ENCODE peak calls at places on chromosome 19, in ten cellular contexts. M is KG1; G is iris pigment epithelial cell; I is WTC11; H is HL-60; X is non-pigmented ciliary epithelial cell; J is activated CD4-positive, alpha-beta memory T cell treated with anti-CD3 and anti-CD28 coated beads, Interleukin-2, amount 10 ng/mL, durations not matched to agents 7 days and 5 days; U is pancreas; Q is nephron progenitor cell; R is AG04450. N is an unnamed sample.
A peak's percentile ranks its signal among the peaks of the same experiment; 100 is the strongest.

GRCh38 chr19:13763300-13763699 is 1.0 kb upstream of the MRI1 start:
- DNase-seq in M (no peak), G (no peak), I (no peak), H (no peak), X (no peak), J (no peak), U (no peak), Q (no peak), R (no peak), N (no peak)

GRCh38 chr19:4044927-4045557 is 21.7 kb downstream of the ZBTB7A start:
- DNase-seq in M (no peak), G (no peak), I (no peak), H (no peak), X (no peak), J (no peak), U (no peak), Q (peak; percentile 38), R (no peak), N (no peak)

GRCh38 chr19:56119585-56119978 is 1.5 kb downstream of the ZNF787 start:
- DNase-seq in M (no peak), G (peak; percentile 78), I (no peak), H (peak; percentile 20), X (no peak), J (no peak), U (no peak), Q (no peak), R (no peak), N (no peak)

GRCh38 chr19:18049390-18049789 is 37.3 kb downstream of the IL12RB1 start:
- DNase-seq in M (no peak), G (peak; percentile 18), I (no peak), H (no peak), X (no peak), J (no peak), U (peak; percentile 84), Q (no peak), R (no peak), N (no peak)

GRCh38 chr19:40685563-40685962 is 4.9 kb downstream of the NUMBL start:
- DNase-seq in M (no peak), G (no peak), I (no peak), H (no peak), X (no peak), J (no peak), U (no peak), Q (no peak), R (no peak), N (no peak)

GRCh38 chr19:10270180-10270615 is 722 bp upstream of the ICAM1 start:
- DNase-seq in M (peak; percentile 93), G (peak; percentile 54), I (no peak), H (peak; percentile 92), X (no peak), J (peak; percentile 90), U (peak; percentile 71), Q (peak; percentile 20), R (no peak), N (peak; percentile 84)

GRCh38 chr19:10416380-10417257 is 3.7 kb upstream of the PDE4A start:
- DNase-seq in M (peak; percentile 88), G (peak; percentile 82), I (peak; percentile 97), H (peak; percentile 95), X (no peak), J (peak; percentile 98), U (peak; percentile 86), Q (peak; percentile 94), R (peak; percentile 72), N (peak; percentile 93)

GRCh38 chr19:5961969-5962945 is 15.7 kb downstream of the RANBP3 start:
- DNase-seq in M (no peak), G (peak; percentile 78), I (no peak), H (peak; percentile 65), X (no peak), J (peak; percentile 83), U (peak; percentile 83), Q (no peak), R (no peak), N (no peak)

GRCh38 chr19:17121736-17122293 is 46.2 kb downstream of the MYO9B start:
- DNase-seq in M (no peak), G (peak; percentile 42), I (no peak), H (peak; percentile 25), X (no peak), J (no peak), U (no peak), Q (no peak), R (no peak), N (peak; percentile 62)

GRCh38 chr19:35090160-35090794 is 25.3 kb upstream of the FXYD3 start:
- DNase-seq in M (peak; percentile 30), G (peak; percentile 50), I (peak; percentile 71), H (peak; percentile 35), X (no peak), J (peak; percentile 28), U (peak; percentile 76), Q (peak; percentile 68), R (no peak), N (peak; percentile 82)

GRCh38 chr19:15185188-15185587 is 15.6 kb downstream of the NOTCH3 start:
- DNase-seq in M (no peak), G (no peak), I (no peak), H (no peak), X (no peak), J (no peak), U (no peak), Q (no peak), R (no peak), N (no peak)

GRCh38 chr19:18058208-18059009 is 28.3 kb downstream of the IL12RB1 start:
- DNase-seq in M (peak; percentile 72), G (peak; percentile 66), I (peak; percentile 86), H (peak; percentile 82), X (no peak), J (peak; percentile 83), U (peak; percentile 76), Q (peak; percentile 90), R (no peak), N (peak; percentile 93)

GRCh38 chr19:40640744-40641143 is 39.6 kb downstream of the LTBP4 start:
- DNase-seq in M (no peak), G (peak; percentile 55), I (no peak), H (no peak), X (no peak), J (no peak), U (no peak), Q (no peak), R (no peak), N (no peak)

GRCh38 chr19:17244618-17245534 is 843 bp downstream of the NR2F6 start:
- DNase-seq in M (no peak), G (no peak), I (no peak), H (no peak), X (no peak), J (no peak), U (peak; percentile 51), Q (no peak), R (no peak), N (no peak)

GRCh38 chr19:56295531-56296455 is 18.8 kb downstream of the ZSCAN5A start:
- DNase-seq in M (no peak), G (no peak), I (no peak), H (no peak), X (no peak), J (no peak), U (no peak), Q (no peak), R (no peak), N (no peak)

GRCh38 chr19:52600639-52601024 is 30.5 kb downstream of the ZNF701 start:
- DNase-seq in M (no peak), G (peak; percentile 13), I (peak; percentile 56), H (peak; percentile 25), X (no peak), J (no peak), U (no peak), Q (no peak), R (no peak), N (no peak)

GRCh38 chr19:55578761-55579747 is 1.6 kb downstream of the ZNF579 start:
- DNase-seq in M (no peak), G (no peak), I (no peak), H (no peak), X (no peak), J (no peak), U (no peak), Q (no peak), R (no peak), N (no peak)

GRCh38 chr19:15136234-15136954 is 29.2 kb downstream of the SYDE1 start:
- DNase-seq in M (no peak), G (peak; percentile 75), I (no peak), H (no peak), X (no peak), J (no peak), U (no peak), Q (no peak), R (no peak), N (no peak)

GRCh38 chr19:8208119-8208709 is 956 bp upstream of the CERS4 start:
- DNase-seq in M (no peak), G (no peak), I (peak; percentile 47), H (no peak), X (no peak), J (no peak), U (peak; percentile 50), Q (peak; percentile 15), R (no peak), N (no peak)

GRCh38 chr19:41563847-41564514 is 12.0 kb upstream of the CEACAM21 start:
- DNase-seq in M (no peak), G (no peak), I (peak; percentile 48), H (no peak), X (no peak), J (peak; percentile 46), U (no peak), Q (no peak), R (no peak), N (no peak)